ENCODE peak calls at places on chromosomes 5 and 9, in six cellular contexts. T, L, P, R, J and D are unnamed samples.

GRCh38 chr9:93107151-93107824 is 11.3 kb downstream of the CARD19 start:
- DNase-seq in L (no peak), J (no peak), T (no peak), P (peak), R (no peak), D (no peak)

GRCh38 chr5:488744-489688 is 35.2 kb downstream of the SLC9A3 start:
- DNase-seq in L (no peak), P (no peak), T (no peak), J (no peak), R (no peak), D (no peak)

GRCh38 chr5:7881816-7882215 is 12.9 kb downstream of the MTRR start:
- DNase-seq in T (no peak), P (no peak), L (no peak), R (no peak), J (no peak), D (no peak)

GRCh38 chr5:141514330-141515111 is 25.6 kb downstream of the PCDHGC5 start:
- DNase-seq in J (peak), T (no peak), L (peak), R (peak), P (no peak), D (no peak)

GRCh38 chr9:116312221-116312620 is 158.6 kb downstream of the PAPPA start:
- DNase-seq in T (no peak), P (no peak), R (no peak), L (peak), J (peak), D (no peak)

GRCh38 chr9:17930091-17930490 is 351.2 kb downstream of the SH3GL2 start:
- DNase-seq in R (no peak), L (no peak), P (no peak), J (no peak), T (no peak), D (no peak)

GRCh38 chr9:77750284-77750683 is 102.2 kb upstream of the GNA14 start:
- DNase-seq in R (peak), P (no peak), T (no peak), L (no peak), J (no peak), D (no peak)

GRCh38 chr9:99023831-99024230 is 80.1 kb downstream of the COL15A1 start:
- DNase-seq in J (no peak), L (peak), P (no peak), T (no peak), R (peak), D (no peak)

GRCh38 chr5:160550075-160550474 is 128.4 kb downstream of the PTTG1 start:
- DNase-seq in J (no peak), P (no peak), T (no peak), L (no peak), R (no peak), D (no peak)

GRCh38 chr9:123710299-123710698 is 219.6 kb downstream of the DENND1A start:
- DNase-seq in T (peak), L (peak), R (peak), J (peak), P (no peak), D (no peak)

GRCh38 chr5:125056641-125057345 is 310.4 kb upstream of the ZNF608 start:
- DNase-seq in R (no peak), J (no peak), P (no peak), L (no peak), T (no peak), D (no peak)

GRCh38 chr5:56282241-56282640 is 49.1 kb upstream of the ANKRD55 start:
- DNase-seq in L (no peak), R (peak), T (no peak), P (no peak), J (peak), D (no peak)

GRCh38 chr5:31366941-31367340 is 165.0 kb downstream of the DROSHA start:
- DNase-seq in R (peak), L (peak), J (no peak), T (no peak), P (no peak), D (no peak)

GRCh38 chr5:82640901-82641300 is 362.7 kb upstream of the RPS23 start:
- DNase-seq in R (peak), P (no peak), L (no peak), T (no peak), J (no peak), D (no peak)

GRCh38 chr5:93100433-93100832 is 480.6 kb downstream of the NR2F1-AS1 start:
- DNase-seq in P (no peak), T (no peak), J (no peak), R (peak), L (peak), D (no peak)

GRCh38 chr9:37436540-37436939 is 14.0 kb downstream of the GRHPR start:
- DNase-seq in P (no peak), L (no peak), T (no peak), R (no peak), J (no peak), D (no peak)

GRCh38 chr5:179820127-179820482 is 600 bp upstream of the SQSTM1 start:
- DNase-seq in L (no peak), J (no peak), P (no peak), R (peak), T (no peak), D (no peak)

GRCh38 chr9:82419827-82420486 is 431.4 kb downstream of the SPATA31D1 start:
- DNase-seq in T (no peak), L (no peak), P (no peak), J (no peak), R (no peak), D (no peak)

DNA sequence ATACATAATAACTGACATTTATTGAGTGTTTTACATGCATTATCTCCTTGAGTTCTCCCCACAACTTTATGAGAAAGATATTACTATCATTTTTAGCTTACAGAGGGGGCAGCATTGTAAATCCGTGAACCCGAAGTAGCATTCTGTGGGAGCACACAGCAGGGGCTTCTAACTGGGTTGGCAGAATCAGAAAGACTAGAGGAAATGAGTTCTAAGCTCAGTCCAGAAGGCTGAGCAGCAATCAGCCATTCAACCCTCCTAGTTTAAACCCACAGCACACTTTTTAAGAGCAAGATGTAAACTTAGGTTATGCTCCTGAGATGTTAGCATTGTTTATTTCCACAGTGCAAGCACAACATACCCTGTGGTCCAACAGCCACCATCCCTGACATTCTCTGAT is 177.2 kb downstream of the TMEM38B start:
- DNase-seq in L (no peak), P (no peak), J (no peak), R (no peak), T (no peak), D (no peak)
- H3K4me3 ChIP-seq in L (no peak), P (no peak), J (no peak), R (no peak), T (no peak), D (no peak)

GRCh38 chr5:132081458-132081857 is 7.9 kb downstream of the CSF2 start:
- DNase-seq in T (no peak), L (no peak), J (no peak), R (no peak), P (no peak), D (no peak)

GRCh38 chr5:132079619-132080018 is 6.0 kb downstream of the CSF2 start:
- DNase-seq in L (no peak), R (no peak), P (no peak), T (no peak), J (no peak), D (no peak)

GRCh38 chr5:132082329-132083023 is 8.9 kb downstream of the CSF2 start:
- DNase-seq in J (no peak), P (no peak), L (no peak), R (no peak), T (no peak), D (no peak)

GRCh38 chr5:132079081-132079480 is 5.5 kb downstream of the CSF2 start:
- DNase-seq in P (no peak), T (no peak), J (no peak), R (no peak), L (no peak), D (no peak)

GRCh38 chr5:132080595-132080994 is 7.0 kb downstream of the CSF2 start:
- DNase-seq in J (no peak), R (no peak), T (no peak), L (no peak), P (no peak), D (no peak)
- H3K4me3 ChIP-seq in J (no peak), R (no peak), T (no peak), L (no peak), P (no peak), D (no peak)

GRCh38 chr9:127857278-127857677 is 2.8 kb upstream of the ENG start:
- DNase-seq in J (no peak), P (no peak), T (no peak), R (no peak), L (no peak), D (no peak)
- H3K4me3 ChIP-seq in J (no peak), P (no peak), T (no peak), R (no peak), L (no peak), D (no peak)

GRCh38 chr9:25205285-25205684 is 473.0 kb downstream of the TUSC1 start:
- DNase-seq in J (no peak), L (no peak), T (no peak), R (no peak), P (no peak), D (no peak)
- H3K4me3 ChIP-seq in J (no peak), L (no peak), T (no peak), R (no peak), P (no peak), D (no peak)

DNA sequence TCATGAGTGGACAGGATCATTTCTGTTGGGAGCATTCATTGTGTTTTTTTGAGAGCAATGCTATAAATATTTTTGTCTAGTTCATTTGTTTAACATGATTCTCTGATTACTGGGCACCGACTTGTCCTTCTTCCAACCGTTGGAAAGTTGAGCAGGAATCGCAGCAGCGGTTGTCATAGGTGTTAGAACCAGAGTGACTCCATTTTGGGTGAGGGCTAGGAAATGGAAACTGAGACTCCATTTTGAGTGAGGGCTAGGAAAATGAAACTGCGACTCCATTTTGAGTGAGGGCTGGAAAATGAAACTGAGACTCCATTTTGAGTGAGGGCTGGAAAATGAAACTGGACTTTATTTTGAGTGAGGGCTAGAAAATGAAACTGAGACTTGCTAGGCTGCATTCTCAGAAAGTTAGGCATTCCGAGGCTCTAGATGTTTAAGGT is 100.6 kb downstream of the ICE1 start:
- DNase-seq in T (no peak), J (peak), L (peak), P (no peak), R (peak), D (peak)
- H3K4me3 ChIP-seq in T (no peak), J (no peak), L (no peak), P (no peak), R (no peak), D (peak)

GRCh38 chr9:135086597-135087488 is 625 bp upstream of the OLFM1 start:
- DNase-seq in R (no peak), T (no peak), L (no peak), J (no peak), P (no peak), D (no peak)
- H3K4me3 ChIP-seq in R (peak), T (no peak), L (no peak), J (peak), P (peak), D (no peak)